ENCODE peak calls at places on chromosomes 16 and 17, in six cellular contexts. V is cardiac fibroblast, D is AG10803, N is adrenal gland, P is endothelial cell, Q is GM06990. L is an unnamed sample.

GRCh38 chr17:47687328-47687690 is 6.7 kb upstream of the TBKBP1 start:
- DNase-seq in V (no peak), D (no peak), N (no peak), P (no peak), Q (no peak), L (no peak)

GRCh38 chr16:55478827-55479559 is at the start of gene MMP2:
- DNase-seq in V (peak; percentile 87), D (peak; percentile 89), N (peak; percentile 71), P (peak; percentile 71), Q (no peak), L (no peak)

GRCh38 chr17:77889866-77890760 is 68.4 kb upstream of the TNRC6C start:
- DNase-seq in V (no peak), D (no peak), N (no peak), P (no peak), Q (no peak), L (no peak)

GRCh38 chr16:89821438-89822187 is 5.2 kb upstream of the FANCA start:
- DNase-seq in V (no peak), D (no peak), N (no peak), P (no peak), Q (no peak), L (no peak)

GRCh38 chr16:82156761-82157654 is 13.0 kb downstream of the MPHOSPH6 start:
- DNase-seq in V (peak; percentile 79), D (peak; percentile 69), N (no peak), P (no peak), Q (no peak), L (no peak)

GRCh38 chr16:31052131-31052530 is 18.8 kb downstream of the STX4 start:
- DNase-seq in V (peak; percentile 81), D (peak; percentile 91), N (peak; percentile 73), P (no peak), Q (no peak), L (peak; percentile 83)

GRCh38 chr16:49618955-49619354 is 237.0 kb downstream of the ZNF423 start:
- DNase-seq in V (no peak), D (no peak), N (no peak), P (no peak), Q (no peak), L (no peak)

GRCh38 chr17:2187758-2188157 is 115.8 kb downstream of the SMG6 start:
- DNase-seq in V (no peak), D (no peak), N (no peak), P (no peak), Q (no peak), L (no peak)

DNA sequence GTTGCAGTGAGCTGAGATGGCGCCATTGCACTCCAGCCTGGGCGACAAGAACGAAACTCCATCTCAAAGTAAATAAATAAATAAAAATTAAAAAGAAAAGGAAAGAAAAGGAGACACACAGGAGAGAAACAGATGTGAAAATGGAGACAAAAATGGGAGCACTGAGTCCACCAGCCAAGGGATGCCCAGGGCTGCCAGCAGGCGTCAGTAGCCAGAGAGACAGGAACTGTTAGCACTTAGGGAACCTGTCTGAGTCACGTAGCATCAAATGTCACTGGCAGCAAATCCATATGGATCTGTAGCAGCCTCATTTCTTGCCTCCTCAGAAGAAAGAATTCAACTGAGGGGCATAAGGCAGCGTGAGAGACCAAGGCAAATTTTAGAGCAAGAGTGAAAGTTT is 79.7 kb downstream of the CYLD start:
- DNase-seq in V (no peak), D (no peak), N (no peak), P (no peak), Q (no peak), L (no peak)
- TF ChIP-seq CTCF in V (no peak), D (peak; percentile 14), N (no peak), P (no peak), Q (no peak), L (no peak)

GRCh38 chr16:57801098-57801855 is 1.0 kb downstream of the KIFC3 start:
- DNase-seq in V (peak; percentile 70), D (peak; percentile 74), N (peak; percentile 51), P (no peak), Q (no peak), L (no peak)
- TF ChIP-seq CTCF in V (no peak), D (peak; percentile 42), N (peak; percentile 7), P (no peak), Q (no peak), L (no peak)

GRCh38 chr16:15642557-15643452 is at the start of gene MARF1:
- DNase-seq in V (peak; percentile 97), D (peak; percentile 94), N (peak; percentile 97), P (peak; percentile 99), Q (peak; percentile 97), L (peak; percentile 98)

GRCh38 chr16:15641753-15642556 is 999 bp downstream of the MARF1 start:
- DNase-seq in V (no peak), D (no peak), N (no peak), P (no peak), Q (no peak), L (no peak)

GRCh38 chr16:15640966-15641365 is 2.0 kb downstream of the MARF1 start:
- DNase-seq in V (no peak), D (no peak), N (no peak), P (no peak), Q (no peak), L (no peak)

GRCh38 chr16:15644306-15644961 is 1.5 kb upstream of the MARF1 start:
- DNase-seq in V (no peak), D (peak; percentile 63), N (no peak), P (no peak), Q (no peak), L (no peak)

DNA sequence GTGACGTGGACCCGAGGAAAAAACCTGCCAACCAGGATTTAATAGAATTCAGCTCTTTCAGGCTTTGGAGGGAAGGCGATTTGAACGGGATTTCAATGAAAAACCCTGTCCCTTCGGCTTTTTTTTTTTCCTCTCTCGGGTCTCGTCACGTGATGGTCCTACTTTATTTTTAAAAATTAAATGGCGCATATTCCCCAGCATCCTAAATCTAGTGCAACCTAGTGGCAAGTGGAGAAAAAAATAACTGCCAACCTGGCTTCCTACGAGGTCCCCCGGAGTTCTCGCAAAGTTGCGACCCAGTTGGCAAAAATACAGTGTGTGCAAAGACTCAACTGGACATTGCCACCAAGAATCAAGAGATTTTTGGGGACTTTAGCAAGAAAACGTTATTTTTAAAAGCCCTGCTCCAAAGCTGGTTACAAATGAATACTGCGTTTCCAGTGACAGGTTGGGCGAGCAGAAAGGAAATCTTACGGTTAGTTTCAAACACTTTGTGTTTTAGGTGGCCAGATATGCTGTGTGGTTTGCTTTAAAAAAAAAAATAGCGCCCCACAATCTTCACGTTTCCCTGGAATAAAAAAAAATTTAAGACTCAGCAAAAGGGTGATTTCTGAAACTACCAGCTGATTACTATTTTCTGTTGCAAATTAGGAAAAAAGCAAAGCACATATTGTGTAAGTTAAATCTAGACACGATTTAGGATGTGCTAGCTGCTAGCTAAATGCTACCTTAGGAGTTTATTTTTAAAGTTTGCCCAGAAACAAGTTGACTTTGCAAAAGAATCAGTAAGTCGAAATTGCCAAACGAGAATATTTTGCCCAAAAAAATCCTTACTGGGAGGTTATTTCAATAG is 725 bp upstream of the MARF1 start:
- DNase-seq in V (peak; percentile 73), D (peak; percentile 64), N (peak; percentile 28), P (no peak), Q (no peak), L (no peak)
- TF ChIP-seq CTCF in V (peak; percentile 58), D (peak; percentile 60), N (peak; percentile 44), P (no peak), Q (peak; percentile 38), L (peak; percentile 61)

GRCh38 chr17:63039342-63039741 is 73.3 kb downstream of the TANC2 start:
- DNase-seq in V (peak; percentile 13), D (no peak), N (no peak), P (no peak), Q (no peak), L (no peak)
- TF ChIP-seq CTCF in V (no peak), D (no peak), N (no peak), P (no peak), Q (no peak), L (no peak)

DNA sequence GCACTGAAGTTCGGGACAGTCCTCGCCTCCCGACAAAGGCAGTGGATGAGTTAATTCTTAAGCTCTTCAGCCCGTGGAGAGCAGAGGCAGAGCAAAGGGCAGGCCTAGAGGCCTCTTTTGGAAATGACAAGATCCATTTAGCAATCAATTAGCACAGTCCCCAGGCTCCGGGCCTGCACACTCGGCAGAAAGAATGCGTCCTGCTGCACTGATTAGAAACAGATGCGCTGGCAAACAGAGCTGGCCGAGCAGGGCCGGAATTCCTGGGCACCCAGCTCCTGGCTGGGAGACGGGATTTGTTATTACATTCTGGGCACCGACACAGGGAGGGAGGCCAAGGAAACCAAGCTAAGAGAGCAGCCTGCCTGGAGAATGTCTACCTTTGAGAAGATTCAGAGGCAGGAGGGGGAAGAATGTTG is 162.9 kb downstream of the COPRS start:
- DNase-seq in V (peak; percentile 97), D (peak; percentile 100), N (peak; percentile 43), P (no peak), Q (no peak), L (no peak)
- TF ChIP-seq CTCF in V (peak; percentile 29), D (peak; percentile 60), N (no peak), P (no peak), Q (no peak), L (no peak)

GRCh38 chr17:12395733-12396354 is 269.8 kb upstream of the MYOCD start:
- DNase-seq in V (peak; percentile 9), D (no peak), N (peak; percentile 32), P (peak; percentile 30), Q (no peak), L (no peak)
- TF ChIP-seq CTCF in V (peak; percentile 67), D (peak; percentile 47), N (peak; percentile 29), P (peak; percentile 81), Q (peak; percentile 76), L (no peak)

DNA sequence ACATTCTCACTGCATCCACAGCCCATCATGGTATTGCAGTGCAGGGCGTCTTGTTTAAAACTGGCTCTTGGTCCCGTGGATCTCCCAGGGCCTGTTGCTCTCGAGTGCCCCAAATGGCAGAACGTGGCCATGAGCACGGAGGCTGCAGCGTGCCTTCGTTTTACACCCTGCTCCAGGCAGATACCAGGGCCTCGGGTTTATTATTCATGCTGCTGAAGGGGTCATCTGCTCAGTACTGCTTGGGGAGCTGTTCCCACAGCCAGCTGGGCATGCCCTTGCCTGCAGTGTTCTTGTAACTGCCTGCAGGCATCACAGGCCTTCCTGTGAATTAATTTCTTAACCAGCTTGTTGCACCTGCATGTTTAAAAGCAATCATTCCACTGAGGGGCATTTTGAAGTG is 129.7 kb upstream of the CHMP6 start:
- DNase-seq in V (peak; percentile 30), D (peak; percentile 27), N (peak; percentile 17), P (peak; percentile 30), Q (no peak), L (no peak)
- TF ChIP-seq CTCF in V (peak; percentile 40), D (peak; percentile 55), N (no peak), P (no peak), Q (no peak), L (no peak)

DNA sequence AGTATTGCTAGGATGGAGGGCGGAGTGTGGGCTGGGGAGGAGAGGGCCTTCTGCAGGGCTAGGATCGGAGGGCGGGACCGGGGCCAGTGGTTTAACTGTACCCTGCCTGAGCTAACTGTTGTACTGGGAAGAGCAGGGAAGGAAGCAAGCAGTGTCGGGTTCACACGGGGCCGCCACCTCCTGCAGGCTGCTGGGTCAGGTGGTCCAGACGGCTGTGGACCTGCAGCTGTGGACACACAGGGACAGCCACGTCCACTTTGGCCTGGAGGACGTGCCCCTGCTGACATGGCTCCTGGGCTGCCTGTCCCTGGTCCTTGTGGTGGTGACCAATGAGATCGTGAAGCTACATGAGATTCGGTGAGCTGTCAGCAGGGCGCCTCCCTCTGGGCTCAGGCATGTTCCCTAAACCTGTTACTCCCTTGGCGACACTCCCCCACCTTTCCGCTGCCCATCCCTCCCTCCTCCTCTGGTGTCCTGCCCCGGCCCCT is 16.6 kb downstream of the CASKIN2 start:
- DNase-seq in V (no peak), D (no peak), N (peak; percentile 69), P (no peak), Q (no peak), L (no peak)
- TF ChIP-seq CTCF in V (no peak), D (no peak), N (no peak), P (no peak), Q (no peak), L (no peak)